ENCODE peak calls at places on chromosomes 12 and 14, in four cellular contexts. A is CD4-positive, CD25-positive, alpha-beta regulatory T cell; O is BJ; G is fibroblast of pulmonary artery. N is an unnamed sample.

GRCh38 chr12:85835417-85835809 is 796 bp downstream of the RASSF9 start:
- DNase-seq in G (peak), A (no peak), O (no peak), N (no peak)

GRCh38 chr14:30521899-30522736 is 36.8 kb upstream of the G2E3 start:
- DNase-seq in A (peak), G (peak), O (no peak), N (peak)

GRCh38 chr14:67166450-67166853 is 22.8 kb upstream of the GARIN2 start:
- DNase-seq in G (peak), A (peak), O (no peak), N (no peak)

GRCh38 chr12:70556179-70556869 is 80.9 kb downstream of the PTPRB start:
- DNase-seq in O (no peak), A (no peak), G (no peak), N (no peak)

GRCh38 chr12:49507139-49507538 is 31.7 kb upstream of the KCNH3 start:
- DNase-seq in G (peak), A (no peak), O (peak), N (peak)

GRCh38 chr12:104207416-104207941 is 8.1 kb upstream of the TXNRD1 start:
- DNase-seq in A (no peak), G (no peak), O (no peak), N (no peak)

GRCh38 chr12:132597333-132598283 is 12.8 kb downstream of the LRCOL1 start:
- DNase-seq in A (peak), O (no peak), G (peak), N (peak)

GRCh38 chr14:52111583-52111982 is 42.7 kb upstream of the NID2 start:
- DNase-seq in A (no peak), G (peak), O (no peak), N (no peak)

GRCh38 chr12:49296034-49296835 is 1.3 kb downstream of the PRPH start:
- DNase-seq in G (no peak), O (no peak), A (peak), N (no peak)

GRCh38 chr12:4918950-4919660 is 9.4 kb downstream of the KCNA1 start:
- DNase-seq in A (no peak), G (no peak), O (no peak), N (no peak)

GRCh38 chr14:85333313-85333712 is 196.6 kb upstream of the FLRT2 start:
- DNase-seq in A (no peak), G (peak), O (peak), N (no peak)

GRCh38 chr14:69002069-69002468 is 23.0 kb upstream of the ACTN1 start:
- DNase-seq in A (peak), O (no peak), G (peak), N (no peak)

GRCh38 chr12:79380402-79380801 is 310.4 kb downstream of the PAWR start:
- DNase-seq in A (no peak), O (no peak), G (no peak), N (no peak)

GRCh38 chr14:97010491-97011160 is 213.4 kb downstream of the VRK1 start:
- DNase-seq in A (no peak), G (no peak), O (no peak), N (no peak)

GRCh38 chr12:130827432-130827831 is 11.6 kb downstream of the STX2 start:
- DNase-seq in O (no peak), A (no peak), G (no peak), N (no peak)

GRCh38 chr14:58639842-58640484 is 2.2 kb downstream of the DACT1 start:
- DNase-seq in G (peak), A (no peak), O (peak), N (peak)

GRCh38 chr14:88519907-88520306 is 34.9 kb downstream of the PTPN21 start:
- DNase-seq in A (no peak), G (no peak), O (no peak), N (no peak)

GRCh38 chr12:127024791-127025190 is 1242.2 kb upstream of the TMEM132C start:
- DNase-seq in G (no peak), A (no peak), O (no peak), N (no peak)

GRCh38 chr12:92133795-92134637 is 11.6 kb downstream of the BTG1 start:
- DNase-seq in O (no peak), A (no peak), G (no peak), N (no peak)
- H3K4me3 ChIP-seq in O (no peak), A (peak), G (no peak), N (no peak)

GRCh38 chr12:6929806-6930452 is 2.2 kb downstream of the ATN1 start:
- DNase-seq in A (no peak), G (no peak), O (no peak), N (no peak)
- H3K4me3 ChIP-seq in A (peak), G (peak), O (peak), N (peak)

GRCh38 chr14:77988966-77989365 is 181.2 kb upstream of the NRXN3 start:
- DNase-seq in G (peak), O (peak), A (no peak), N (no peak)
- H3K4me3 ChIP-seq in G (no peak), O (no peak), A (no peak), N (no peak)

GRCh38 chr12:95337176-95337575 is 119.6 kb downstream of the VEZT start:
- DNase-seq in A (no peak), O (peak), G (peak), N (no peak)
- H3K4me3 ChIP-seq in A (no peak), O (no peak), G (no peak), N (no peak)

GRCh38 chr12:69475237-69475984 is 5.2 kb downstream of the FRS2 start:
- DNase-seq in G (peak), O (peak), A (no peak), N (no peak)
- H3K4me3 ChIP-seq in G (peak), O (no peak), A (no peak), N (no peak)

DNA sequence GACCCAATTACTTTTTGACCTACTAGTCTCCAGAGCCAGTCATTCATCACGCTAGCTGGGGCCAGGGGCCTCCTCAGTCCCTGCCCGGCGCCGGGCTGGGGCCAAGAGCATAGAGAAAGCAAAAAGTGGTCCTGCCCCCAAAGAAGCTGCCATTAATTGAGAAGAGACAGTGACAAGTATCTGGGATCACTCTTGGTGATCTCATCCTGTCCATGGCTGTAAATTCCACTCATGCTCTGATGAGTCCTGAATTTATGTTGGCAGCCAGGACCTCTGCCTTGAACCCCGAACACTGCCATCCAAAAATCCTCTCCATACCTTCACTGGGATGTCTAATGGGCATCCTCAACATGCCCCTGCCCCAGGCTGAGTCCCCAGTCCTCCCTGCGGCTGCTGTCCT is 34.4 kb upstream of the DLK1 start:
- DNase-seq in O (no peak), A (no peak), G (no peak), N (no peak)
- H3K4me3 ChIP-seq in O (no peak), A (no peak), G (no peak), N (no peak)

GRCh38 chr12:53589423-53589822 is 36.8 kb downstream of the ATF7 start:
- DNase-seq in O (no peak), G (no peak), A (no peak), N (no peak)
- H3K4me3 ChIP-seq in O (no peak), G (no peak), A (no peak), N (no peak)

GRCh38 chr12:47377414-47378221 is 297.9 kb upstream of the AMIGO2 start:
- DNase-seq in G (peak), A (no peak), O (peak), N (peak)
- H3K4me3 ChIP-seq in G (no peak), A (no peak), O (no peak), N (no peak)

DNA sequence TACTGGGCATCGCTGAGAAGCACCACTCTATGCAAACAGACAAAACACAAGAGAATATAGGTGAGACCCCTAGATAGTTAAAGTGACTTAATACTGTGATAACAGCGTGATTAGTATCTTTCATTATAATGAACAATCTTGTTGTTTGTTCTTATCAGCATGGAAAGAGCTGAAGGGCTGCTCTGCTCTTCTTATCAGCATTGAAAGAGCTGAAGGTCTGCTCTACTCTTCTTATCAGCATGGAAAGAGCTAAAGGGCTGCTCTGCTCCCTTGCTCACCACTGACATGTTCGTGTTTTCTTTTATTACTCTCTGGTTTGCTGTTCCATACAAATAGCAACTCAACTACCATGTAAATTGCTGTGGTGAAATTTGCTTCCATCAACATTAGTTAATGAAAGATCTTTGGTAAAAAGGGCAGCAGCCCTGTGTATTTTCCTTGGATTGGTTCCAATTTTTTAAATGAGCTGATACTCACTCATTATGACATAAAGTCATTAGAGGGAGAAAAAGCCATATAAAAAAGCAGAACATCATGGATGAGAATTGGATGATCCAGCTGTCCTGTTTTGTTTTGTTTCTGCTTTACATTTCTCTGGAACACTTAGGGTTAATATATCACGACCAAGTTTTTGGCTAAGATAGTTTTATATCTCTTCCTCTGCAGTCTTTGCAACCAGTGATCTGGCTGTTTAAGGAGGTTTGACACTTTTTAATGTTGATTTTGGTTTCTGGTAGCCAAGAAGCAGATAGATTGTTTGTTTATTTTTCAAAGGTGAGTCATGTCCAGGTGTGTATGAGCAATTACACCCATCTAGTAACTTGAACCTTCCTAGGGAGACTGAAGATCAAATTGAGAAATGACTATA is 356.7 kb downstream of the CEP128 start:
- DNase-seq in A (no peak), O (no peak), G (no peak), N (no peak)
- H3K4me3 ChIP-seq in A (no peak), O (no peak), G (no peak), N (no peak)

GRCh38 chr14:56796259-56796658 is 14.0 kb downstream of the OTX2 start:
- DNase-seq in G (no peak), A (no peak), O (no peak), N (no peak)

GRCh38 chr14:56797569-56798446 is 12.5 kb downstream of the OTX2 start:
- DNase-seq in A (no peak), G (no peak), O (no peak), N (no peak)

GRCh38 chr14:56798447-56799326 is 11.6 kb downstream of the OTX2 start:
- DNase-seq in G (no peak), O (no peak), A (no peak), N (no peak)

GRCh38 chr14:56795284-56795622 is 15.0 kb downstream of the OTX2 start:
- DNase-seq in O (no peak), G (no peak), A (no peak), N (no peak)

GRCh38 chr14:56797003-56797568 is 13.2 kb downstream of the OTX2 start:
- DNase-seq in O (no peak), A (no peak), G (no peak), N (no peak)
- H3K4me3 ChIP-seq in O (no peak), A (no peak), G (no peak), N (no peak)